ENCODE peak calls at places on chromosomes 1 and 21, in five cellular contexts. One of them, this sample, is unnamed.

GRCh38 chr1:14613915-14614314 is 15.4 kb downstream of the KAZN start:
- DNase-seq in AG08395: no peak
- DNase-seq in GM04504: no peak
- DNase-seq in activated naive CD8-positive, alpha-beta T cell treated with anti-CD3 and anti-CD28 coated beads, Interleukin-2, amount 10 ng/mL, durations not matched to agents 7 days and 5 days: no peak
- DNase-seq in IMR-90: no peak
- DNase-seq in this sample: no peak

GRCh38 chr1:222589462-222590302 is at the start of gene TAF1A:
- DNase-seq in AG08395: peak
- DNase-seq in GM04504: peak
- DNase-seq in activated naive CD8-positive, alpha-beta T cell treated with anti-CD3 and anti-CD28 coated beads, Interleukin-2, amount 10 ng/mL, durations not matched to agents 7 days and 5 days: peak
- DNase-seq in IMR-90: peak
- DNase-seq in this sample: no peak

GRCh38 chr1:38784452-38785284 is 74.9 kb downstream of the RRAGC start:
- DNase-seq in AG08395: no peak
- DNase-seq in GM04504: no peak
- DNase-seq in activated naive CD8-positive, alpha-beta T cell treated with anti-CD3 and anti-CD28 coated beads, Interleukin-2, amount 10 ng/mL, durations not matched to agents 7 days and 5 days: no peak
- DNase-seq in IMR-90: no peak
- DNase-seq in this sample: no peak

GRCh38 chr1:29332204-29332603 is 95.9 kb downstream of the PTPRU start:
- DNase-seq in AG08395: peak
- DNase-seq in GM04504: no peak
- DNase-seq in activated naive CD8-positive, alpha-beta T cell treated with anti-CD3 and anti-CD28 coated beads, Interleukin-2, amount 10 ng/mL, durations not matched to agents 7 days and 5 days: no peak
- DNase-seq in IMR-90: peak
- DNase-seq in this sample: no peak

GRCh38 chr1:51829058-51829457 is 49.5 kb downstream of the NRDC start:
- DNase-seq in AG08395: no peak
- DNase-seq in GM04504: no peak
- DNase-seq in activated naive CD8-positive, alpha-beta T cell treated with anti-CD3 and anti-CD28 coated beads, Interleukin-2, amount 10 ng/mL, durations not matched to agents 7 days and 5 days: no peak
- DNase-seq in IMR-90: no peak
- DNase-seq in this sample: no peak

GRCh38 chr1:166307261-166308188 is 140.7 kb upstream of the FAM78B start:
- DNase-seq in AG08395: no peak
- DNase-seq in GM04504: no peak
- DNase-seq in activated naive CD8-positive, alpha-beta T cell treated with anti-CD3 and anti-CD28 coated beads, Interleukin-2, amount 10 ng/mL, durations not matched to agents 7 days and 5 days: no peak
- DNase-seq in IMR-90: no peak
- DNase-seq in this sample: peak

GRCh38 chr1:6906783-6907182 is 121.5 kb downstream of the CAMTA1 start:
- DNase-seq in AG08395: no peak
- DNase-seq in GM04504: no peak
- DNase-seq in activated naive CD8-positive, alpha-beta T cell treated with anti-CD3 and anti-CD28 coated beads, Interleukin-2, amount 10 ng/mL, durations not matched to agents 7 days and 5 days: no peak
- DNase-seq in IMR-90: no peak
- DNase-seq in this sample: no peak

GRCh38 chr1:67227196-67227595 is 60.9 kb downstream of the IL23R start:
- DNase-seq in AG08395: no peak
- DNase-seq in GM04504: no peak
- DNase-seq in activated naive CD8-positive, alpha-beta T cell treated with anti-CD3 and anti-CD28 coated beads, Interleukin-2, amount 10 ng/mL, durations not matched to agents 7 days and 5 days: no peak
- DNase-seq in IMR-90: no peak
- DNase-seq in this sample: no peak

GRCh38 chr1:16717174-16718108 is 22.9 kb upstream of the RNU1-4 start:
- DNase-seq in AG08395: no peak
- DNase-seq in GM04504: no peak
- DNase-seq in activated naive CD8-positive, alpha-beta T cell treated with anti-CD3 and anti-CD28 coated beads, Interleukin-2, amount 10 ng/mL, durations not matched to agents 7 days and 5 days: no peak
- DNase-seq in IMR-90: no peak
- DNase-seq in this sample: no peak

GRCh38 chr1:63868220-63868897 is 94.5 kb downstream of the ROR1 start:
- DNase-seq in AG08395: no peak
- DNase-seq in GM04504: no peak
- DNase-seq in activated naive CD8-positive, alpha-beta T cell treated with anti-CD3 and anti-CD28 coated beads, Interleukin-2, amount 10 ng/mL, durations not matched to agents 7 days and 5 days: no peak
- DNase-seq in IMR-90: peak
- DNase-seq in this sample: no peak

GRCh38 chr1:208162903-208163302 is 81.3 kb downstream of the PLXNA2 start:
- DNase-seq in AG08395: no peak
- DNase-seq in GM04504: no peak
- DNase-seq in activated naive CD8-positive, alpha-beta T cell treated with anti-CD3 and anti-CD28 coated beads, Interleukin-2, amount 10 ng/mL, durations not matched to agents 7 days and 5 days: no peak
- DNase-seq in IMR-90: no peak
- DNase-seq in this sample: no peak

GRCh38 chr1:234369784-234370183 is 3.5 kb upstream of the COA6 start:
- DNase-seq in AG08395: no peak
- DNase-seq in GM04504: no peak
- DNase-seq in activated naive CD8-positive, alpha-beta T cell treated with anti-CD3 and anti-CD28 coated beads, Interleukin-2, amount 10 ng/mL, durations not matched to agents 7 days and 5 days: no peak
- DNase-seq in IMR-90: peak
- DNase-seq in this sample: no peak

GRCh38 chr1:234286206-234286605 is 87.0 kb upstream of the COA6 start:
- DNase-seq in AG08395: no peak
- DNase-seq in GM04504: no peak
- DNase-seq in activated naive CD8-positive, alpha-beta T cell treated with anti-CD3 and anti-CD28 coated beads, Interleukin-2, amount 10 ng/mL, durations not matched to agents 7 days and 5 days: no peak
- DNase-seq in IMR-90: no peak
- DNase-seq in this sample: no peak

GRCh38 chr1:206982216-206982615 is 12.0 kb upstream of the FCAMR start:
- DNase-seq in AG08395: peak
- DNase-seq in GM04504: peak
- DNase-seq in activated naive CD8-positive, alpha-beta T cell treated with anti-CD3 and anti-CD28 coated beads, Interleukin-2, amount 10 ng/mL, durations not matched to agents 7 days and 5 days: peak
- DNase-seq in IMR-90: peak
- DNase-seq in this sample: no peak

GRCh38 chr21:14900611-14901010 is 164.2 kb downstream of the NRIP1 start:
- DNase-seq in AG08395: no peak
- DNase-seq in GM04504: no peak
- DNase-seq in activated naive CD8-positive, alpha-beta T cell treated with anti-CD3 and anti-CD28 coated beads, Interleukin-2, amount 10 ng/mL, durations not matched to agents 7 days and 5 days: no peak
- DNase-seq in IMR-90: peak
- DNase-seq in this sample: no peak

GRCh38 chr1:232378266-232379041 is 251.5 kb downstream of the SIPA1L2 start:
- DNase-seq in AG08395: no peak
- DNase-seq in GM04504: no peak
- DNase-seq in activated naive CD8-positive, alpha-beta T cell treated with anti-CD3 and anti-CD28 coated beads, Interleukin-2, amount 10 ng/mL, durations not matched to agents 7 days and 5 days: no peak
- DNase-seq in IMR-90: no peak
- DNase-seq in this sample: no peak

GRCh38 chr21:14581902-14582457 is 35.9 kb upstream of the SAMSN1 start:
- DNase-seq in AG08395: no peak
- DNase-seq in GM04504: no peak
- DNase-seq in activated naive CD8-positive, alpha-beta T cell treated with anti-CD3 and anti-CD28 coated beads, Interleukin-2, amount 10 ng/mL, durations not matched to agents 7 days and 5 days: no peak
- DNase-seq in IMR-90: no peak
- DNase-seq in this sample: no peak

GRCh38 chr1:161172776-161173376 is 4.4 kb downstream of the B4GALT3 start:
- DNase-seq in AG08395: peak
- DNase-seq in GM04504: peak
- DNase-seq in activated naive CD8-positive, alpha-beta T cell treated with anti-CD3 and anti-CD28 coated beads, Interleukin-2, amount 10 ng/mL, durations not matched to agents 7 days and 5 days: no peak
- DNase-seq in IMR-90: peak
- DNase-seq in this sample: no peak

GRCh38 chr1:31717341-31717740 is 13.5 kb upstream of the COL16A1 start:
- DNase-seq in AG08395: no peak
- DNase-seq in GM04504: no peak
- DNase-seq in activated naive CD8-positive, alpha-beta T cell treated with anti-CD3 and anti-CD28 coated beads, Interleukin-2, amount 10 ng/mL, durations not matched to agents 7 days and 5 days: no peak
- DNase-seq in IMR-90: peak
- DNase-seq in this sample: no peak

GRCh38 chr1:110039641-110040040 is 5.2 kb downstream of the STRIP1 start:
- DNase-seq in AG08395: no peak
- DNase-seq in GM04504: no peak
- DNase-seq in activated naive CD8-positive, alpha-beta T cell treated with anti-CD3 and anti-CD28 coated beads, Interleukin-2, amount 10 ng/mL, durations not matched to agents 7 days and 5 days: no peak
- DNase-seq in IMR-90: no peak
- DNase-seq in this sample: no peak

GRCh38 chr21:42120904-42121535 is 49.9 kb downstream of the UMODL1 start:
- DNase-seq in AG08395: no peak
- DNase-seq in GM04504: no peak
- DNase-seq in activated naive CD8-positive, alpha-beta T cell treated with anti-CD3 and anti-CD28 coated beads, Interleukin-2, amount 10 ng/mL, durations not matched to agents 7 days and 5 days: no peak
- DNase-seq in IMR-90: no peak
- DNase-seq in this sample: no peak

GRCh38 chr21:43027846-43028731 is 47.5 kb downstream of the CBS start:
- DNase-seq in AG08395: no peak
- DNase-seq in GM04504: no peak
- DNase-seq in activated naive CD8-positive, alpha-beta T cell treated with anti-CD3 and anti-CD28 coated beads, Interleukin-2, amount 10 ng/mL, durations not matched to agents 7 days and 5 days: no peak
- DNase-seq in IMR-90: no peak
- DNase-seq in this sample: no peak

GRCh38 chr1:6987940-6988339 is 202.7 kb downstream of the CAMTA1 start:
- DNase-seq in AG08395: no peak
- DNase-seq in GM04504: no peak
- DNase-seq in activated naive CD8-positive, alpha-beta T cell treated with anti-CD3 and anti-CD28 coated beads, Interleukin-2, amount 10 ng/mL, durations not matched to agents 7 days and 5 days: no peak
- DNase-seq in IMR-90: no peak
- DNase-seq in this sample: no peak

This sample was measured in epithelial cell of proximal tubule.